ENCODE peak calls at places on chromosomes 11 and 22, in nine cellular contexts. One of them, this sample, is unnamed.

GRCh38 chr22:32528316-32528715 is 53.7 kb downstream of the FBXO7 start:
- DNase-seq in neural progenitor cell: no peak
- DNase-seq in substantia nigra: no peak
- DNase-seq in cardiac muscle cell: no peak
- DNase-seq in foreskin keratinocyte: no peak
- DNase-seq in pancreas: no peak
- DNase-seq in GM23248: no peak
- DNase-seq in tibial nerve: no peak
- DNase-seq in CD4-positive, alpha-beta T cell: no peak
- DNase-seq in this sample: no peak

GRCh38 chr11:88489030-88489429 is 151.5 kb upstream of the CTSC start:
- DNase-seq in cardiac muscle cell: no peak
- DNase-seq in CD4-positive, alpha-beta T cell: no peak
- DNase-seq in tibial nerve: no peak
- DNase-seq in foreskin keratinocyte: peak
- DNase-seq in pancreas: no peak
- DNase-seq in neural progenitor cell: no peak
- DNase-seq in substantia nigra: no peak
- DNase-seq in GM23248: no peak
- DNase-seq in this sample: no peak

GRCh38 chr22:48663297-48663696 is 1164.4 kb downstream of the BRD1 start:
- DNase-seq in foreskin keratinocyte: no peak
- DNase-seq in neural progenitor cell: peak
- DNase-seq in CD4-positive, alpha-beta T cell: no peak
- DNase-seq in tibial nerve: no peak
- DNase-seq in substantia nigra: no peak
- DNase-seq in pancreas: no peak
- DNase-seq in cardiac muscle cell: no peak
- DNase-seq in GM23248: no peak
- DNase-seq in this sample: no peak

GRCh38 chr22:38921126-38921525 is 36.3 kb upstream of the APOBEC3A start:
- DNase-seq in tibial nerve: no peak
- DNase-seq in cardiac muscle cell: no peak
- DNase-seq in foreskin keratinocyte: peak
- DNase-seq in CD4-positive, alpha-beta T cell: no peak
- DNase-seq in GM23248: no peak
- DNase-seq in neural progenitor cell: no peak
- DNase-seq in pancreas: peak
- DNase-seq in substantia nigra: no peak
- DNase-seq in this sample: no peak

GRCh38 chr11:107777094-107777493 is 65.2 kb upstream of the SLN start:
- DNase-seq in GM23248: no peak
- DNase-seq in CD4-positive, alpha-beta T cell: no peak
- DNase-seq in tibial nerve: no peak
- DNase-seq in neural progenitor cell: no peak
- DNase-seq in pancreas: no peak
- DNase-seq in cardiac muscle cell: no peak
- DNase-seq in foreskin keratinocyte: no peak
- DNase-seq in substantia nigra: no peak
- DNase-seq in this sample: no peak

GRCh38 chr11:89667001-89667400 is 43.1 kb upstream of the TRIM77 start:
- DNase-seq in neural progenitor cell: no peak
- DNase-seq in substantia nigra: no peak
- DNase-seq in pancreas: no peak
- DNase-seq in tibial nerve: no peak
- DNase-seq in cardiac muscle cell: no peak
- DNase-seq in GM23248: no peak
- DNase-seq in CD4-positive, alpha-beta T cell: no peak
- DNase-seq in foreskin keratinocyte: no peak
- DNase-seq in this sample: no peak

GRCh38 chr22:41003041-41003440 is 51.9 kb downstream of the RBX1 start:
- DNase-seq in pancreas: peak
- DNase-seq in neural progenitor cell: no peak
- DNase-seq in CD4-positive, alpha-beta T cell: no peak
- DNase-seq in GM23248: no peak
- DNase-seq in foreskin keratinocyte: no peak
- DNase-seq in substantia nigra: no peak
- DNase-seq in tibial nerve: no peak
- DNase-seq in cardiac muscle cell: no peak
- DNase-seq in this sample: no peak

GRCh38 chr22:44870021-44870420 is 117.6 kb downstream of the ARHGAP8 start:
- DNase-seq in tibial nerve: no peak
- DNase-seq in neural progenitor cell: peak
- DNase-seq in pancreas: no peak
- DNase-seq in CD4-positive, alpha-beta T cell: no peak
- DNase-seq in GM23248: peak
- DNase-seq in substantia nigra: no peak
- DNase-seq in foreskin keratinocyte: peak
- DNase-seq in cardiac muscle cell: peak
- DNase-seq in this sample: no peak

GRCh38 chr11:824292-824880 is 3.3 kb upstream of the CRACR2B start:
- DNase-seq in tibial nerve: no peak
- DNase-seq in foreskin keratinocyte: no peak
- DNase-seq in pancreas: peak
- DNase-seq in substantia nigra: no peak
- DNase-seq in neural progenitor cell: no peak
- DNase-seq in cardiac muscle cell: no peak
- DNase-seq in GM23248: no peak
- DNase-seq in CD4-positive, alpha-beta T cell: no peak
- DNase-seq in this sample: peak

GRCh38 chr22:44345872-44346271 is 33.1 kb upstream of the SHISAL1 start:
- DNase-seq in pancreas: no peak
- DNase-seq in tibial nerve: no peak
- DNase-seq in cardiac muscle cell: no peak
- DNase-seq in GM23248: no peak
- DNase-seq in substantia nigra: no peak
- DNase-seq in CD4-positive, alpha-beta T cell: no peak
- DNase-seq in neural progenitor cell: no peak
- DNase-seq in foreskin keratinocyte: no peak
- DNase-seq in this sample: no peak

GRCh38 chr22:23392420-23393121 is 187.5 kb downstream of the IGLL1 start:
- DNase-seq in neural progenitor cell: no peak
- DNase-seq in substantia nigra: no peak
- DNase-seq in GM23248: no peak
- DNase-seq in cardiac muscle cell: no peak
- DNase-seq in CD4-positive, alpha-beta T cell: no peak
- DNase-seq in foreskin keratinocyte: no peak
- DNase-seq in tibial nerve: no peak
- DNase-seq in pancreas: no peak
- DNase-seq in this sample: no peak

GRCh38 chr11:3971756-3972404 is 116.4 kb downstream of the STIM1 start:
- DNase-seq in neural progenitor cell: no peak
- DNase-seq in tibial nerve: no peak
- DNase-seq in substantia nigra: no peak
- DNase-seq in GM23248: peak
- DNase-seq in pancreas: no peak
- DNase-seq in foreskin keratinocyte: no peak
- DNase-seq in CD4-positive, alpha-beta T cell: no peak
- DNase-seq in cardiac muscle cell: peak
- DNase-seq in this sample: no peak

GRCh38 chr11:61378713-61379313 is 13.6 kb upstream of the TMEM216 start:
- DNase-seq in foreskin keratinocyte: peak
- DNase-seq in cardiac muscle cell: peak
- DNase-seq in neural progenitor cell: no peak
- DNase-seq in CD4-positive, alpha-beta T cell: no peak
- DNase-seq in substantia nigra: no peak
- DNase-seq in pancreas: no peak
- DNase-seq in tibial nerve: peak
- DNase-seq in GM23248: peak
- DNase-seq in this sample: peak

GRCh38 chr11:92347404-92347803 is 122.8 kb downstream of the FAT3 start:
- DNase-seq in substantia nigra: no peak
- DNase-seq in foreskin keratinocyte: no peak
- DNase-seq in tibial nerve: no peak
- DNase-seq in GM23248: no peak
- DNase-seq in cardiac muscle cell: no peak
- DNase-seq in CD4-positive, alpha-beta T cell: no peak
- DNase-seq in pancreas: no peak
- DNase-seq in neural progenitor cell: no peak
- DNase-seq in this sample: no peak

GRCh38 chr22:23219787-23220484 is 39.6 kb downstream of the BCR start:
- DNase-seq in pancreas: no peak
- DNase-seq in CD4-positive, alpha-beta T cell: peak
- DNase-seq in neural progenitor cell: no peak
- DNase-seq in GM23248: peak
- DNase-seq in substantia nigra: no peak
- DNase-seq in tibial nerve: no peak
- DNase-seq in foreskin keratinocyte: no peak
- DNase-seq in cardiac muscle cell: peak
- DNase-seq in this sample: no peak

GRCh38 chr22:23387827-23388491 is 192.1 kb downstream of the IGLL1 start:
- DNase-seq in GM23248: no peak
- DNase-seq in neural progenitor cell: no peak
- DNase-seq in CD4-positive, alpha-beta T cell: no peak
- DNase-seq in cardiac muscle cell: no peak
- DNase-seq in tibial nerve: no peak
- DNase-seq in pancreas: no peak
- DNase-seq in foreskin keratinocyte: no peak
- DNase-seq in substantia nigra: no peak
- DNase-seq in this sample: no peak

DNA sequence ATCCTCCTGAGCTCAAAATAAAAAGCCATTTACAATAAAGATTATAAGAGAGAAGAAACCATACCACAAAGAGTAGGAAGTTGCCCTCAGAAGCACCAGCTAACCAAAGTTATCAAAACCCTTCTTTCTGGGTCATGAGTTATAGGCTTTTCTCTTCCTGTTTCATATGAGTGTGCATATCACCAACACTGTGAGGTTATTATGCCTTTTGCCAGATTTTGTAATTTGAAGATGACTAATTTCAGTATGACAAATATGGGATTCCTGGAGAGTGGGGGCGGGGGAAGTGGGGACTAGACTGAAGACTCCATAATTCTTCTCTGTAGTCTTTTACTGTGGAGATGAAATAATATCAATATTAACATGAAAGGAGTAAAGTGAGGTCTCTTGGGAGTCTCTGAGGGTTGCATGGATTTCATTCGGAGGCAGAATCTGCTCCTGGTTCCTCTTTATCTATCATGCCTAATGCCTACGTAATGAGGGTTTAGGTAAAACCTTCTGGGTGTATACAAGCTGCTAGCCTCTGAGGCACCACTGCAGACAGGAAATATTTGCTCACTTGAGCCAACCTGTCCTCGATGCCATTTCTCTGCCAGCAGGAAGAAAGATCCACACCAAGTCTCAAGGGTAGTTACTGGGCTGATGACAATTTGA is 2.1 kb downstream of the LPXN start:
- DNase-seq in tibial nerve: peak
- DNase-seq in CD4-positive, alpha-beta T cell: peak
- DNase-seq in cardiac muscle cell: peak
- DNase-seq in pancreas: no peak
- DNase-seq in substantia nigra: no peak
- DNase-seq in GM23248: peak
- DNase-seq in neural progenitor cell: no peak
- DNase-seq in foreskin keratinocyte: peak
- DNase-seq in this sample: peak
- H3K27ac ChIP-seq in tibial nerve: peak
- H3K27ac ChIP-seq in CD4-positive, alpha-beta T cell: peak
- H3K27ac ChIP-seq in cardiac muscle cell: no peak
- H3K27ac ChIP-seq in pancreas: no peak
- H3K27ac ChIP-seq in substantia nigra: peak
- H3K27ac ChIP-seq in GM23248: peak
- H3K27ac ChIP-seq in neural progenitor cell: no peak
- H3K27ac ChIP-seq in foreskin keratinocyte: peak
- H3K27ac ChIP-seq in this sample: peak

GRCh38 chr22:50400406-50400805 is 57.3 kb downstream of the PPP6R2 start:
- DNase-seq in foreskin keratinocyte: no peak
- DNase-seq in GM23248: no peak
- DNase-seq in CD4-positive, alpha-beta T cell: no peak
- DNase-seq in substantia nigra: no peak
- DNase-seq in neural progenitor cell: no peak
- DNase-seq in pancreas: no peak
- DNase-seq in tibial nerve: no peak
- DNase-seq in cardiac muscle cell: no peak
- DNase-seq in this sample: no peak
- H3K27ac ChIP-seq in foreskin keratinocyte: no peak
- H3K27ac ChIP-seq in GM23248: no peak
- H3K27ac ChIP-seq in CD4-positive, alpha-beta T cell: no peak
- H3K27ac ChIP-seq in substantia nigra: peak
- H3K27ac ChIP-seq in neural progenitor cell: no peak
- H3K27ac ChIP-seq in pancreas: no peak
- H3K27ac ChIP-seq in tibial nerve: peak
- H3K27ac ChIP-seq in cardiac muscle cell: no peak
- H3K27ac ChIP-seq in this sample: peak

GRCh38 chr11:48011125-48012050 is 31.0 kb downstream of the PTPRJ start:
- DNase-seq in foreskin keratinocyte: no peak
- DNase-seq in CD4-positive, alpha-beta T cell: no peak
- DNase-seq in GM23248: no peak
- DNase-seq in neural progenitor cell: no peak
- DNase-seq in pancreas: no peak
- DNase-seq in cardiac muscle cell: no peak
- DNase-seq in substantia nigra: no peak
- DNase-seq in tibial nerve: no peak
- DNase-seq in this sample: no peak
- H3K27ac ChIP-seq in foreskin keratinocyte: no peak
- H3K27ac ChIP-seq in CD4-positive, alpha-beta T cell: peak
- H3K27ac ChIP-seq in GM23248: no peak
- H3K27ac ChIP-seq in neural progenitor cell: no peak
- H3K27ac ChIP-seq in pancreas: no peak
- H3K27ac ChIP-seq in cardiac muscle cell: no peak
- H3K27ac ChIP-seq in substantia nigra: no peak
- H3K27ac ChIP-seq in tibial nerve: no peak
- H3K27ac ChIP-seq in this sample: no peak

GRCh38 chr22:20510811-20511577 is 3.6 kb downstream of the MED15 start:
- DNase-seq in foreskin keratinocyte: no peak
- DNase-seq in GM23248: peak
- DNase-seq in substantia nigra: no peak
- DNase-seq in cardiac muscle cell: no peak
- DNase-seq in CD4-positive, alpha-beta T cell: no peak
- DNase-seq in neural progenitor cell: no peak
- DNase-seq in pancreas: no peak
- DNase-seq in tibial nerve: no peak
- DNase-seq in this sample: no peak
- H3K27ac ChIP-seq in foreskin keratinocyte: peak
- H3K27ac ChIP-seq in GM23248: peak
- H3K27ac ChIP-seq in substantia nigra: no peak
- H3K27ac ChIP-seq in cardiac muscle cell: peak
- H3K27ac ChIP-seq in CD4-positive, alpha-beta T cell: no peak
- H3K27ac ChIP-seq in neural progenitor cell: no peak
- H3K27ac ChIP-seq in pancreas: no peak
- H3K27ac ChIP-seq in tibial nerve: peak
- H3K27ac ChIP-seq in this sample: peak